ENCODE peak calls at places on chromosome X, in five cellular contexts. K is OCI-LY7, Z is fibroblast of the aortic adventitia, Q is NT2/D1, I is pancreas. L is an unnamed sample.

GRCh38 chrX:3577551-3577950 is 135.9 kb downstream of the PRKX start:
- DNase-seq in K (no peak), Z (no peak), Q (no peak), I (no peak), L (no peak)

GRCh38 chrX:119541188-119541587 is 24.0 kb downstream of the STEEP1 start:
- DNase-seq in K (no peak), Z (peak; percentile 42), Q (peak; percentile 49), I (no peak), L (peak; percentile 67)

GRCh38 chrX:56228914-56229313 is 3.2 kb upstream of the KLF8 start:
- DNase-seq in K (no peak), Z (no peak), Q (no peak), I (no peak), L (no peak)

GRCh38 chrX:153608376-153608775 is 9.4 kb upstream of the CCNQ start:
- DNase-seq in K (no peak), Z (no peak), Q (no peak), I (no peak), L (no peak)

GRCh38 chrX:139506318-139506717 is 24.2 kb upstream of the F9 start:
- DNase-seq in K (no peak), Z (no peak), Q (no peak), I (no peak), L (no peak)

GRCh38 chrX:14873676-14874049 is 442 bp downstream of the MOSPD2 start:
- DNase-seq in K (no peak), Z (no peak), Q (no peak), I (no peak), L (no peak)

GRCh38 chrX:43998374-43998773 is 25.2 kb upstream of the NDP start:
- DNase-seq in K (no peak), Z (no peak), Q (no peak), I (no peak), L (no peak)

GRCh38 chrX:148500428-148501120 is at the start of gene AFF2:
- DNase-seq in K (peak; percentile 86), Z (peak; percentile 26), Q (no peak), I (peak; percentile 2), L (peak; percentile 5)

GRCh38 chrX:132461886-132462285 is 27.0 kb downstream of the MBNL3 start:
- DNase-seq in K (no peak), Z (no peak), Q (no peak), I (no peak), L (no peak)

GRCh38 chrX:129665916-129666644 is 11.3 kb upstream of the APLN start:
- DNase-seq in K (no peak), Z (peak; percentile 86), Q (peak; percentile 40), I (no peak), L (peak; percentile 69)

GRCh38 chrX:155778844-155779553 is 102.1 kb upstream of the VAMP7 start:
- DNase-seq in K (no peak), Z (no peak), Q (no peak), I (no peak), L (no peak)

GRCh38 chrX:140664939-140665338 is 44.6 kb upstream of the LINC00632 start:
- DNase-seq in K (peak; percentile 5), Z (peak; percentile 40), Q (no peak), I (no peak), L (peak; percentile 36)

GRCh38 chrX:109601458-109601857 is 23.5 kb downstream of the KCNE5 start:
- DNase-seq in K (no peak), Z (no peak), Q (no peak), I (no peak), L (no peak)